ENCODE peak calls at places on chromosomes 5 and 9, in ten cellular contexts. One of them, this sample, is unnamed.

GRCh38 chr5:77909237-77909636 is 133.1 kb upstream of the TBCA start:
- DNase-seq in ovary: no peak
- DNase-seq in uterus: no peak
- DNase-seq in Panc1: no peak
- DNase-seq in heart left ventricle: no peak
- DNase-seq in CD8-positive, alpha-beta T cell: no peak
- DNase-seq in SJCRH30: no peak
- DNase-seq in adipocyte: no peak
- DNase-seq in psoas muscle: no peak
- DNase-seq in tibial nerve: no peak
- DNase-seq in this sample: no peak

GRCh38 chr5:57432876-57433275 is 49.7 kb downstream of the ACTBL2 start:
- DNase-seq in ovary: no peak
- DNase-seq in uterus: no peak
- DNase-seq in Panc1: no peak
- DNase-seq in heart left ventricle: no peak
- DNase-seq in CD8-positive, alpha-beta T cell: no peak
- DNase-seq in SJCRH30: no peak
- DNase-seq in adipocyte: no peak
- DNase-seq in psoas muscle: no peak
- DNase-seq in tibial nerve: no peak
- DNase-seq in this sample: no peak

GRCh38 chr5:153998010-153998409 is 40.7 kb downstream of the FAM114A2 start:
- DNase-seq in ovary: no peak
- DNase-seq in uterus: no peak
- DNase-seq in Panc1: no peak
- DNase-seq in heart left ventricle: no peak
- DNase-seq in CD8-positive, alpha-beta T cell: no peak
- DNase-seq in SJCRH30: no peak
- DNase-seq in adipocyte: no peak
- DNase-seq in psoas muscle: no peak
- DNase-seq in tibial nerve: no peak
- DNase-seq in this sample: no peak

GRCh38 chr9:124839612-124840299 is 13.5 kb upstream of the WDR38 start:
- DNase-seq in ovary: peak; percentile 26
- DNase-seq in uterus: no peak
- DNase-seq in Panc1: no peak
- DNase-seq in heart left ventricle: no peak
- DNase-seq in CD8-positive, alpha-beta T cell: no peak
- DNase-seq in SJCRH30: peak; percentile 99
- DNase-seq in adipocyte: peak; percentile 35
- DNase-seq in psoas muscle: no peak
- DNase-seq in tibial nerve: no peak
- DNase-seq in this sample: no peak

GRCh38 chr9:136147890-136148714 is 29.4 kb upstream of the TMEM250 start:
- DNase-seq in ovary: no peak
- DNase-seq in uterus: no peak
- DNase-seq in Panc1: no peak
- DNase-seq in heart left ventricle: no peak
- DNase-seq in CD8-positive, alpha-beta T cell: no peak
- DNase-seq in SJCRH30: peak; percentile 67
- DNase-seq in adipocyte: no peak
- DNase-seq in psoas muscle: no peak
- DNase-seq in tibial nerve: no peak
- DNase-seq in this sample: no peak

GRCh38 chr5:31531543-31531887 is 378 bp downstream of the DROSHA start:
- DNase-seq in ovary: no peak
- DNase-seq in uterus: no peak
- DNase-seq in Panc1: no peak
- DNase-seq in heart left ventricle: no peak
- DNase-seq in CD8-positive, alpha-beta T cell: peak; percentile 8
- DNase-seq in SJCRH30: peak; percentile 21
- DNase-seq in adipocyte: peak; percentile 63
- DNase-seq in psoas muscle: peak; percentile 23
- DNase-seq in tibial nerve: no peak
- DNase-seq in this sample: no peak

GRCh38 chr9:130124471-130124870 is 47.7 kb upstream of the NCS1 start:
- DNase-seq in ovary: peak; percentile 37
- DNase-seq in uterus: no peak
- DNase-seq in Panc1: no peak
- DNase-seq in heart left ventricle: no peak
- DNase-seq in CD8-positive, alpha-beta T cell: no peak
- DNase-seq in SJCRH30: no peak
- DNase-seq in adipocyte: no peak
- DNase-seq in psoas muscle: no peak
- DNase-seq in tibial nerve: no peak
- DNase-seq in this sample: no peak

GRCh38 chr5:65059681-65060598 is 291.2 kb downstream of the CWC27 start:
- DNase-seq in ovary: no peak
- DNase-seq in uterus: no peak
- DNase-seq in Panc1: no peak
- DNase-seq in heart left ventricle: no peak
- DNase-seq in CD8-positive, alpha-beta T cell: no peak
- DNase-seq in SJCRH30: no peak
- DNase-seq in adipocyte: no peak
- DNase-seq in psoas muscle: no peak
- DNase-seq in tibial nerve: no peak
- DNase-seq in this sample: no peak

GRCh38 chr9:71685988-71686387 is 82.3 kb downstream of the CEMIP2 start:
- DNase-seq in ovary: no peak
- DNase-seq in uterus: no peak
- DNase-seq in Panc1: no peak
- DNase-seq in heart left ventricle: no peak
- DNase-seq in CD8-positive, alpha-beta T cell: no peak
- DNase-seq in SJCRH30: no peak
- DNase-seq in adipocyte: no peak
- DNase-seq in psoas muscle: no peak
- DNase-seq in tibial nerve: no peak
- DNase-seq in this sample: no peak

GRCh38 chr9:71681708-71682268 is 86.5 kb downstream of the CEMIP2 start:
- DNase-seq in ovary: no peak
- DNase-seq in uterus: peak; percentile 22
- DNase-seq in Panc1: no peak
- DNase-seq in heart left ventricle: no peak
- DNase-seq in CD8-positive, alpha-beta T cell: no peak
- DNase-seq in SJCRH30: no peak
- DNase-seq in adipocyte: peak; percentile 70
- DNase-seq in psoas muscle: no peak
- DNase-seq in tibial nerve: no peak
- DNase-seq in this sample: no peak

GRCh38 chr9:71683598-71684235 is 84.6 kb downstream of the CEMIP2 start:
- DNase-seq in ovary: peak; percentile 36
- DNase-seq in uterus: peak; percentile 29
- DNase-seq in Panc1: no peak
- DNase-seq in heart left ventricle: peak; percentile 18
- DNase-seq in CD8-positive, alpha-beta T cell: no peak
- DNase-seq in SJCRH30: no peak
- DNase-seq in adipocyte: peak; percentile 68
- DNase-seq in psoas muscle: no peak
- DNase-seq in tibial nerve: no peak
- DNase-seq in this sample: no peak

GRCh38 chr9:71685394-71685793 is 82.9 kb downstream of the CEMIP2 start:
- DNase-seq in ovary: no peak
- DNase-seq in uterus: no peak
- DNase-seq in Panc1: no peak
- DNase-seq in heart left ventricle: no peak
- DNase-seq in CD8-positive, alpha-beta T cell: peak; percentile 23
- DNase-seq in SJCRH30: no peak
- DNase-seq in adipocyte: no peak
- DNase-seq in psoas muscle: no peak
- DNase-seq in tibial nerve: no peak
- DNase-seq in this sample: no peak

GRCh38 chr9:71684566-71684965 is 83.7 kb downstream of the CEMIP2 start:
- DNase-seq in ovary: no peak
- DNase-seq in uterus: no peak
- DNase-seq in Panc1: no peak
- DNase-seq in heart left ventricle: no peak
- DNase-seq in CD8-positive, alpha-beta T cell: no peak
- DNase-seq in SJCRH30: no peak
- DNase-seq in adipocyte: no peak
- DNase-seq in psoas muscle: no peak
- DNase-seq in tibial nerve: no peak
- DNase-seq in this sample: no peak
- H3K4me1 ChIP-seq in ovary: no peaks in the 10 kb centered on the region
- H3K4me1 ChIP-seq in uterus: no peaks in the 10 kb centered on the region
- H3K4me1 ChIP-seq in Panc1: no peaks in the 10 kb centered on the region
- H3K4me1 ChIP-seq in heart left ventricle: peaks cover 64% of the 10 kb centered on the region
- H3K4me1 ChIP-seq in CD8-positive, alpha-beta T cell: peaks cover 26% of the 10 kb centered on the region
- H3K4me1 ChIP-seq in SJCRH30: peaks cover 3% of the 10 kb centered on the region
- H3K4me1 ChIP-seq in adipocyte: peaks cover 51% of the 10 kb centered on the region
- H3K4me1 ChIP-seq in psoas muscle: no peaks in the 10 kb centered on the region
- H3K4me1 ChIP-seq in tibial nerve: no peaks in the 10 kb centered on the region
- H3K4me1 ChIP-seq in this sample: peaks cover 25% of the 10 kb centered on the region

DNA sequence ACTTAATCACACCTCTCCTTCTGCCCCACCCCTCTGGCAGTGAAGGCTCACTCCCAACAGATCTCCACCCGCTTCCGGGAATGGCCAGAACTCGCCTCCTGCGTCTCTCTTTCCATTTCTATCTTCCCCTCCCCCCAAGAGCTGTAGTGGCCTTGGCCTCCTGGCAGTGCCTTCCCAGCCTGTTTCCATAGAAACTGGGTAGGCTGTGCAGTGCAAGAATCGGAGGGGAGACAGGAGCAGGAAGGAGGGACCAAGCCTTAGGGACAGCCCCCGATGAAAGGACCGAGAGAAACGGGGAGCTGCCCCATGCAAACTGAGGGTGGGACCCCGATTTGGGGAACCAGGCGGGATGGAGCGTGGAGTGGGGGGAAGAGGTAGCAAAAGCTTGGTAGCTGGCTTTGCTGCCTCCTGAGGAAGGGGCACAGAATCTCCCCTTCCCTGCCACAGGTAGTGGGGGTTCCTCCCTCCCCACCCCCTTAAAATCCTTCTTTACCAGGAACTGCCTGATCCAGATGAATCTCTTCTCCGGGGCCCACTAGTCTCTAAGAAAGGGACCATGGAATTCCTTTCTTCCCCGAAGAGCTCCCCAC is 4.5 kb upstream of the PCDH1 start:
- DNase-seq in ovary: no peak
- DNase-seq in uterus: no peak
- DNase-seq in Panc1: no peak
- DNase-seq in heart left ventricle: no peak
- DNase-seq in CD8-positive, alpha-beta T cell: no peak
- DNase-seq in SJCRH30: no peak
- DNase-seq in adipocyte: no peak
- DNase-seq in psoas muscle: no peak
- DNase-seq in tibial nerve: no peak
- DNase-seq in this sample: peak; percentile 31
- H3K4me1 ChIP-seq in ovary: peaks cover 7% of the 10 kb centered on the region
- H3K4me1 ChIP-seq in uterus: peaks cover 4% of the 10 kb centered on the region
- H3K4me1 ChIP-seq in Panc1: peaks cover under 1% of the 10 kb centered on the region
- H3K4me1 ChIP-seq in heart left ventricle: peaks cover 49% of the 10 kb centered on the region
- H3K4me1 ChIP-seq in CD8-positive, alpha-beta T cell: peaks cover 11% of the 10 kb centered on the region
- H3K4me1 ChIP-seq in SJCRH30: peaks cover 4% of the 10 kb centered on the region
- H3K4me1 ChIP-seq in adipocyte: peaks cover 9% of the 10 kb centered on the region
- H3K4me1 ChIP-seq in psoas muscle: peaks cover 13% of the 10 kb centered on the region
- H3K4me1 ChIP-seq in tibial nerve: no peaks in the 10 kb centered on the region
- H3K4me1 ChIP-seq in this sample: peaks cover 15% of the 10 kb centered on the region

GRCh38 chr5:74652576-74652975 is 12.0 kb upstream of the ENC1 start:
- DNase-seq in ovary: no peak
- DNase-seq in uterus: no peak
- DNase-seq in Panc1: no peak
- DNase-seq in heart left ventricle: no peak
- DNase-seq in CD8-positive, alpha-beta T cell: no peak
- DNase-seq in SJCRH30: no peak
- DNase-seq in adipocyte: no peak
- DNase-seq in psoas muscle: no peak
- DNase-seq in tibial nerve: no peak
- DNase-seq in this sample: no peak

GRCh38 chr5:74647096-74647495 is 6.6 kb upstream of the ENC1 start:
- DNase-seq in ovary: no peak
- DNase-seq in uterus: no peak
- DNase-seq in Panc1: no peak
- DNase-seq in heart left ventricle: no peak
- DNase-seq in CD8-positive, alpha-beta T cell: no peak
- DNase-seq in SJCRH30: peak; percentile 77
- DNase-seq in adipocyte: no peak
- DNase-seq in psoas muscle: no peak
- DNase-seq in tibial nerve: no peak
- DNase-seq in this sample: no peak

GRCh38 chr5:74648835-74649286 is 8.3 kb upstream of the ENC1 start:
- DNase-seq in ovary: peak; percentile 31
- DNase-seq in uterus: no peak
- DNase-seq in Panc1: no peak
- DNase-seq in heart left ventricle: peak; percentile 35
- DNase-seq in CD8-positive, alpha-beta T cell: peak; percentile 28
- DNase-seq in SJCRH30: peak; percentile 62
- DNase-seq in adipocyte: peak; percentile 80
- DNase-seq in psoas muscle: no peak
- DNase-seq in tibial nerve: no peak
- DNase-seq in this sample: no peak

GRCh38 chr5:74651710-74652109 is 11.2 kb upstream of the ENC1 start:
- DNase-seq in ovary: no peak
- DNase-seq in uterus: no peak
- DNase-seq in Panc1: no peak
- DNase-seq in heart left ventricle: no peak
- DNase-seq in CD8-positive, alpha-beta T cell: no peak
- DNase-seq in SJCRH30: no peak
- DNase-seq in adipocyte: no peak
- DNase-seq in psoas muscle: no peak
- DNase-seq in tibial nerve: no peak
- DNase-seq in this sample: no peak

DNA sequence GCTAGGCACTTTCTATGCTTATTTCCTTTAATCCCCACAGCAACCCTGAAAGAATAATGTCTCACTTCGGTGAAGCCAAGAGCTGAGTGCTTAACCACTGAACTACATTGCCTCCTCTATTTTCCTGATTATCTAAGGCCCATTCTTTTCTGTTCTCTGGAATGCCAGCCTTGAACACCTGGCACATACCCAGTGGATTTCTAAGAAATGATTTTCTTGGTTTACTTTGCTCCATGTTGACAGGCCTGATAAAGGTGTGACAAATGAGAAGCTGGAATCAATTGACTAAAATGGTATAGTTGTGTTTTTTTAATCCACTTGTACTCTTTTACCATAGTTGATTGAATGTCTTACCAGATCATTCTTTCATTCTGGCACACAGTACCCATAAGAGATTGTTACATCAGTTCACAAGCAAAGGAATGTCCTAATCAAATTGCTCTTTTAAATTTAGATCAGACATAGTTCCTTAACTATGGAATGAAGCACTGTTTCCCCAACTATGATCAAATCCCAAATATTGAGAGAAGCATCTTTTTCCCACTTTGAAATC is 9.0 kb upstream of the ENC1 start:
- DNase-seq in ovary: no peak
- DNase-seq in uterus: no peak
- DNase-seq in Panc1: no peak
- DNase-seq in heart left ventricle: no peak
- DNase-seq in CD8-positive, alpha-beta T cell: no peak
- DNase-seq in SJCRH30: no peak
- DNase-seq in adipocyte: no peak
- DNase-seq in psoas muscle: no peak
- DNase-seq in tibial nerve: no peak
- DNase-seq in this sample: no peak
- H3K4me1 ChIP-seq in ovary: no peaks in the 10 kb centered on the region
- H3K4me1 ChIP-seq in uterus: no peaks in the 10 kb centered on the region
- H3K4me1 ChIP-seq in Panc1: peaks cover 4% of the 10 kb centered on the region
- H3K4me1 ChIP-seq in heart left ventricle: peaks cover 11% of the 10 kb centered on the region
- H3K4me1 ChIP-seq in CD8-positive, alpha-beta T cell: no peaks in the 10 kb centered on the region
- H3K4me1 ChIP-seq in SJCRH30: peaks cover 29% of the 10 kb centered on the region
- H3K4me1 ChIP-seq in adipocyte: peaks cover 39% of the 10 kb centered on the region
- H3K4me1 ChIP-seq in psoas muscle: peaks cover 7% of the 10 kb centered on the region
- H3K4me1 ChIP-seq in tibial nerve: no peaks in the 10 kb centered on the region
- H3K4me1 ChIP-seq in this sample: no peaks in the 10 kb centered on the region

GRCh38 chr9:21670374-21670773 is 132.1 kb upstream of the MTAP start:
- DNase-seq in ovary: no peak
- DNase-seq in uterus: no peak
- DNase-seq in Panc1: no peak
- DNase-seq in heart left ventricle: no peak
- DNase-seq in CD8-positive, alpha-beta T cell: no peak
- DNase-seq in SJCRH30: no peak
- DNase-seq in adipocyte: no peak
- DNase-seq in psoas muscle: no peak
- DNase-seq in tibial nerve: no peak
- DNase-seq in this sample: no peak

GRCh38 chr9:21672140-21672539 is 130.3 kb upstream of the MTAP start:
- DNase-seq in ovary: no peak
- DNase-seq in uterus: no peak
- DNase-seq in Panc1: no peak
- DNase-seq in heart left ventricle: no peak
- DNase-seq in CD8-positive, alpha-beta T cell: no peak
- DNase-seq in SJCRH30: no peak
- DNase-seq in adipocyte: no peak
- DNase-seq in psoas muscle: no peak
- DNase-seq in tibial nerve: no peak
- DNase-seq in this sample: no peak

GRCh38 chr9:21674894-21675293 is 127.5 kb upstream of the MTAP start:
- DNase-seq in ovary: no peak
- DNase-seq in uterus: no peak
- DNase-seq in Panc1: peak; percentile 67
- DNase-seq in heart left ventricle: no peak
- DNase-seq in CD8-positive, alpha-beta T cell: no peak
- DNase-seq in SJCRH30: no peak
- DNase-seq in adipocyte: no peak
- DNase-seq in psoas muscle: no peak
- DNase-seq in tibial nerve: no peak
- DNase-seq in this sample: no peak

GRCh38 chr9:21668504-21668903 is 133.9 kb upstream of the MTAP start:
- DNase-seq in ovary: no peak
- DNase-seq in uterus: no peak
- DNase-seq in Panc1: no peak
- DNase-seq in heart left ventricle: no peak
- DNase-seq in CD8-positive, alpha-beta T cell: no peak
- DNase-seq in SJCRH30: no peak
- DNase-seq in adipocyte: no peak
- DNase-seq in psoas muscle: no peak
- DNase-seq in tibial nerve: no peak
- DNase-seq in this sample: no peak

GRCh38 chr9:21672762-21673161 is 129.7 kb upstream of the MTAP start:
- DNase-seq in ovary: no peak
- DNase-seq in uterus: no peak
- DNase-seq in Panc1: no peak
- DNase-seq in heart left ventricle: no peak
- DNase-seq in CD8-positive, alpha-beta T cell: no peak
- DNase-seq in SJCRH30: no peak
- DNase-seq in adipocyte: no peak
- DNase-seq in psoas muscle: no peak
- DNase-seq in tibial nerve: no peak
- DNase-seq in this sample: no peak
- H3K4me1 ChIP-seq in ovary: no peaks in the 10 kb centered on the region
- H3K4me1 ChIP-seq in uterus: no peaks in the 10 kb centered on the region
- H3K4me1 ChIP-seq in Panc1: peaks cover 20% of the 10 kb centered on the region
- H3K4me1 ChIP-seq in heart left ventricle: no peaks in the 10 kb centered on the region
- H3K4me1 ChIP-seq in CD8-positive, alpha-beta T cell: peaks cover 12% of the 10 kb centered on the region
- H3K4me1 ChIP-seq in SJCRH30: no peaks in the 10 kb centered on the region
- H3K4me1 ChIP-seq in adipocyte: peaks cover 5% of the 10 kb centered on the region
- H3K4me1 ChIP-seq in psoas muscle: no peaks in the 10 kb centered on the region
- H3K4me1 ChIP-seq in tibial nerve: no peaks in the 10 kb centered on the region
- H3K4me1 ChIP-seq in this sample: no peaks in the 10 kb centered on the region

This sample was measured in tibial artery.